ENCODE peak calls at places on chromosome 6, in five cellular contexts. D is heart left ventricle, C is ovary, Y is right lobe of liver, K is IMR-90. M is an unnamed sample.

GRCh38 chr6:79413562-79414002 is 123.6 kb downstream of the LCA5 start:
- DNase-seq in Y (no peak), K (peak), C (no peak), D (no peak), M (no peak)

GRCh38 chr6:42819803-42820508 is 38.1 kb downstream of the BICRAL start:
- DNase-seq in C (no peak), K (no peak), D (no peak), Y (no peak), M (no peak)

GRCh38 chr6:27809939-27810767 is 102.0 kb downstream of the OR2B2 start:
- DNase-seq in C (peak), K (peak), Y (peak), D (peak), M (peak)

GRCh38 chr6:92647630-92648029 is 771.7 kb downstream of the EPHA7 start:
- DNase-seq in K (no peak), C (no peak), Y (no peak), D (no peak), M (no peak)

GRCh38 chr6:111534366-111534765 is 51.3 kb upstream of the REV3L start:
- DNase-seq in C (peak), D (peak), Y (peak), K (peak), M (peak)

GRCh38 chr6:43943099-43943766 is 173.2 kb downstream of the VEGFA start:
- DNase-seq in Y (peak), D (no peak), K (no peak), C (no peak), M (peak)

GRCh38 chr6:118968416-118968815 is 33.5 kb upstream of the MCM9 start:
- DNase-seq in Y (no peak), D (no peak), C (no peak), K (peak), M (no peak)

GRCh38 chr6:30044630-30045029 is 16.4 kb upstream of the POLR1H start:
- DNase-seq in D (no peak), K (peak), C (no peak), Y (no peak), M (no peak)

GRCh38 chr6:22036699-22037098 is 260.1 kb downstream of the PRL start:
- DNase-seq in C (no peak), K (no peak), Y (no peak), D (no peak), M (no peak)

GRCh38 chr6:6875818-6876470 is 231.8 kb upstream of the RREB1 start:
- DNase-seq in K (peak), Y (no peak), C (no peak), D (no peak), M (no peak)

GRCh38 chr6:118551063-118551672 is 3.1 kb downstream of the PLN start:
- DNase-seq in C (no peak), K (peak), D (no peak), Y (no peak), M (no peak)

GRCh38 chr6:109306733-109307132 is 75.5 kb downstream of the CD164 start:
- DNase-seq in D (no peak), K (no peak), C (no peak), Y (no peak), M (no peak)

GRCh38 chr6:131652472-131652871 is 15.4 kb downstream of the ENPP3 start:
- DNase-seq in C (no peak), K (peak), D (no peak), Y (no peak), M (no peak)

GRCh38 chr6:16038938-16039337 is 89.9 kb upstream of the MYLIP start:
- DNase-seq in D (no peak), C (no peak), K (no peak), Y (no peak), M (no peak)

GRCh38 chr6:146950351-146950835 is 253.8 kb upstream of the STXBP5 start:
- DNase-seq in C (no peak), K (peak), Y (no peak), D (no peak), M (no peak)

GRCh38 chr6:41741625-41742490 is 5.3 kb downstream of the PGC start:
- DNase-seq in K (no peak), C (no peak), Y (no peak), D (no peak), M (no peak)

GRCh38 chr6:106192824-106193223 is 106.7 kb downstream of the PRDM1 start:
- DNase-seq in Y (no peak), C (no peak), D (no peak), K (peak), M (no peak)

GRCh38 chr6:168528457-168529095 is 87.6 kb downstream of the SMOC2 start:
- DNase-seq in K (no peak), C (no peak), D (no peak), Y (no peak), M (no peak)

GRCh38 chr6:138923561-138923960 is 64.5 kb downstream of the REPS1 start:
- DNase-seq in D (no peak), Y (no peak), C (no peak), K (no peak), M (no peak)

GRCh38 chr6:135116566-135116965 is 61.9 kb upstream of the HBS1L start:
- DNase-seq in K (no peak), C (no peak), D (no peak), Y (no peak), M (no peak)

GRCh38 chr6:159149641-159150040 is 19.6 kb upstream of the FNDC1 start:
- DNase-seq in K (no peak), C (no peak), Y (no peak), D (no peak), M (no peak)

GRCh38 chr6:148423133-148423532 is 80.5 kb downstream of the SASH1 start:
- DNase-seq in C (no peak), Y (no peak), D (no peak), K (peak), M (no peak)

GRCh38 chr6:51299649-51300380 is 481.1 kb downstream of the TFAP2B start:
- DNase-seq in C (no peak), D (no peak), K (no peak), Y (no peak), M (no peak)

GRCh38 chr6:36384095-36384494 is 3.4 kb downstream of the ETV7 start:
- DNase-seq in Y (no peak), K (no peak), D (no peak), C (no peak), M (peak)

GRCh38 chr6:36383608-36384007 is 3.9 kb downstream of the ETV7 start:
- DNase-seq in Y (no peak), K (no peak), D (no peak), C (no peak), M (peak)

GRCh38 chr6:36386495-36387439 is 702 bp downstream of the ETV7 start:
- DNase-seq in D (no peak), C (peak), K (peak), Y (no peak), M (peak)

GRCh38 chr6:36389353-36389752 is 1.9 kb upstream of the ETV7 start:
- DNase-seq in K (no peak), D (no peak), C (no peak), Y (no peak), M (peak)

GRCh38 chr6:36387440-36388303 is at the start of gene ETV7:
- DNase-seq in K (peak), C (peak), Y (no peak), D (no peak), M (peak)
- TF ChIP-seq POLR2A in K (no peak), C (no peak), Y (no peak), D (no peak), M (no peak)

GRCh38 chr6:20058912-20059311 is 153.4 kb downstream of the MBOAT1 start:
- DNase-seq in Y (no peak), K (no peak), D (no peak), C (no peak), M (no peak)
- TF ChIP-seq CTCF in Y (no peak), K (no peak), D (no peak), C (no peak), M (no peak)

GRCh38 chr6:53348436-53349208 is at the start of gene ELOVL5:
- DNase-seq in Y (peak), K (peak), D (peak), C (peak), M (peak)

GRCh38 chr6:53347921-53348435 is 772 bp downstream of the ELOVL5 start:
- DNase-seq in C (peak), Y (peak), K (peak), D (peak), M (peak)

GRCh38 chr6:53347250-53347920 is 1.4 kb downstream of the ELOVL5 start:
- DNase-seq in Y (no peak), D (no peak), C (no peak), K (peak), M (no peak)

GRCh38 chr6:53352360-53352759 is 3.6 kb upstream of the ELOVL5 start:
- DNase-seq in K (no peak), C (no peak), Y (no peak), D (no peak), M (no peak)

GRCh38 chr6:53349209-53349693 is 501 bp upstream of the ELOVL5 start:
- DNase-seq in D (no peak), C (no peak), K (no peak), Y (no peak), M (no peak)
- TF ChIP-seq POLR2A in D (no peak), C (no peak), K (no peak), Y (no peak), M (no peak)

DNA sequence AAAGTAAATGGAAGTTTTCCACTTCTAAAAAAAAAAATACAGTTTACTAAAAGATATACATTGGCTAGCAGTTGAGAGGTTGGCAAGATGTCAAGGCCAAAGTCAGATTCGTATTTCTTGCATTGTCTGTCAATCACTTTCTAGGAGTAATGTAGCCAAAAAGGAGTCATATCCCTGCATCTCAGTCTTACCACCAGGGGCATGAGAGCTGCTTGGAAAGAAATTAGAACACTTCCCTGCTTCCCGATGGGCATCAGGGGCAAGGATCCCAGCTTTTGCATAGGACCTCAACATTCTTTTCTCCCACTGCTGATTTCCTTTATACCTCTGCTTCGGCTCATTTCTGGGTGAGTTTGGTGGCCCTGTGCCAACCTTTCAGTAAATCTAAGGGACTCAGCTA is 581.0 kb upstream of the MAP3K7 start:
- DNase-seq in D (no peak), Y (no peak), K (no peak), C (no peak), M (no peak)
- TF ChIP-seq CTCF in D (no peak), Y (no peak), K (no peak), C (no peak), M (no peak)

DNA sequence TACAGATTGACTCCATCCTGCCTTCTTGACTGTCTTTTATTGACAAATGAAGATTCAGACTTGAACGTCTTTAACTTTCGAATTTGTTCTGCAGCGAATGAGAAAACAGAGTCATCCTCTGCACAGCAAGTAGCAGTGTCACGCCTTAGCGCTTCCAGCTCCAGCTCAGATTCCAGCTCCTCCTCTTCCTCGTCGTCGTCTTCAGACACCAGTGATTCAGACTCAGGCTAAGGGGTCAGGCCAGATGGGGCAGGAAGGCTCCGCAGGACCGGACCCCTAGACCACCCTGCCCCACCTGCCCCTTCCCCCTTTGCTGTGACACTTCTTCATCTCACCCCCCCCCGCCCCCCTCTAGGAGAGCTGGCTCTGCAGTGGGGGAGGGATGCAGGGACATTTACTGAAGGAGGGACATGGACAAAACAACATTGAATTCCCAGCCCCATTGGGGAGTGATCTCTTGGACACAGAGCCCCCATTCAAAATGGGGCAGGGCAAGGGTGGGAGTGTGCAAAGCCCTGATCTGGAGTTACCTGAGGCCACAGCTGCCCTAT is 12.2 kb downstream of the BRD2 start:
- DNase-seq in D (no peak), K (no peak), Y (no peak), C (no peak), M (no peak)
- TF ChIP-seq POLR2A in D (no peak), K (no peak), Y (no peak), C (no peak), M (no peak)

DNA sequence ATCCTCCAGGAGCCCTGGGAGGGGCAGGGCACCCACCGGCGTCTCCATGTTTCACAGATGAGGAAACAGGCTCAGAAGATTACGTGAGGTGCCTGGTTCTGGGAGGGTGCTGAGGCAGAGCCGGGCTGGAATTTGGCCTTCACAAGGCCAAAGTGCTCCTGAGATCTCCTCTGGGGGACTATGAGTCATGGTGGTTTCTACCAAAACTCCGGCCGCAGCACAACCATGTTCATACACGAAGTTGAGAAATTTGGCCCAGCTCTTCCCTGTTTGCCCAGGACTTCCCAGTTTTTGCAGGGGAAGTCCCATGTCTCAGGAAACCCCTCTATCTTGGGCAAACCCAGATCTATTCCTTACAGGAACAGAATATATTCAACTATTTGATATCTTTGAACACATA is 172.9 kb upstream of the CDYL start:
- DNase-seq in C (no peak), K (peak), D (peak), Y (no peak), M (peak)
- TF ChIP-seq CTCF in C (no peak), K (no peak), D (no peak), Y (no peak), M (no peak)

DNA sequence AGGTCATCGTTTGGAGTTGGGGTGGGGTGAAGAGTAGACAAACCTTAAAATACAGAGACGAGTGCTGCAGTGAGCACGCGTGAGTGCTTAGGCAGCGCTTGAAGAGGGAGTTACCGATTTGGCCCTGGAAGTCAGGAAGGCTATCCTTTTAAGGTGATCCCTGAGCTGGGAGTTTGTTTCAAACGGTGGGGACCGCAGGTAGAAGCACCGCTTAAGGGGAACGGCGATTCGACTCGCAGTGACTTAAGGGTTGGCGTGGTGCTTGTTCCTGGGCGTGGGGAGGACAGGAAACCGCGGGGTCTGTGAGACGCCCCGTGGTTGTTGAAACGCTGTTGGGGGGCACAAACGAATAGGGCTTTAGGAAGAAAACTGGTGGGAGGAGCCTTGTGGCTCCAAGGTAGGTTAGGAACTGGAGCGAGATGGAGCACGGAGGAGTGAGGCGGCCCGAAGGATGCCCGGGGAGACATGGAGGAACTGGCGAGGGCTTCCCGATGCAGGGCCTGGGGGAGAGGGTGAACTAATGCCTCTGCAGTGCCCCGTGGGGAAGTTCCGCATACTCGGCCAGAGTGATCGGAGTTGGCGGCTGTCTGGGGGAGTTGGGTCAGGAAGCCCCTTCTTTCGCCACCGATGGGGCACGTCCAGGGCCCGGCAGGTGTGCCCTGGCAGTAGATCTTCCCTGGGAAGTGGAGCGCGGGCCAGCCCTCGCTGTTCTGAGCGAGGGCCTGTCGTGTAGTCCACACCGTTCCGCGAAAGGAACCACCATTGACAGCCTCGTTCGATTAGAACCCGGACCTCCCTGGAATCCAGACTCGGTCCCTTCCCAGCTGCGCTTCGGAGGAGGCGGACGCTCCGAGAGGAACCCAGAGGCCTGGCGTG is 1.3 kb upstream of the CDYL start:
- DNase-seq in D (peak), K (no peak), Y (peak), C (no peak), M (peak)
- TF ChIP-seq POLR2A in D (no peak), K (no peak), Y (no peak), C (no peak), M (no peak)

M was measured in sigmoid colon.